ENCODE peak calls at places on chromosomes 1 and 21, in six cellular contexts. L is uterus; C is stimulated activated CD8-positive, alpha-beta memory T cell treated with anti-CD3 and anti-CD28 coated beads, Interleukin-15, amount 100 ng/mL, for 48 hours; B is stimulated activated CD4-positive, alpha-beta T cell treated with anti-CD3 and anti-CD28 coated beads, Interleukin-4, amount 100 ng/mL, for 48 hours; A is effector CD4-positive, alpha-beta T cell; Z is fibroblast of lung. I is an unnamed sample.

GRCh38 chr1:46448109-46448911 is 41.3 kb upstream of the DMBX1 start:
- DNase-seq in L (no peak), C (no peak), B (no peak), A (no peak), Z (peak), I (no peak)

GRCh38 chr1:83918688-83919285 is 80.1 kb downstream of the TTLL7 start:
- DNase-seq in L (no peak), C (no peak), B (no peak), A (no peak), Z (no peak), I (no peak)

GRCh38 chr1:62140666-62141065 is 54.0 kb upstream of the L1TD1 start:
- DNase-seq in L (no peak), C (no peak), B (no peak), A (no peak), Z (no peak), I (no peak)

GRCh38 chr1:113095790-113096455 is 22.9 kb downstream of the LRIG2 start:
- DNase-seq in L (no peak), C (no peak), B (no peak), A (no peak), Z (no peak), I (no peak)

GRCh38 chr21:36563301-36563926 is 83.5 kb upstream of the CLDN14 start:
- DNase-seq in L (no peak), C (no peak), B (no peak), A (no peak), Z (no peak), I (no peak)

GRCh38 chr1:10631121-10631810 is 156.5 kb downstream of the PEX14 start:
- DNase-seq in L (peak), C (no peak), B (no peak), A (no peak), Z (no peak), I (no peak)

GRCh38 chr1:40628903-40629292 is 36.6 kb downstream of the RIMS3 start:
- DNase-seq in L (no peak), C (no peak), B (no peak), A (no peak), Z (no peak), I (no peak)

GRCh38 chr1:15764269-15764764 is 5.7 kb downstream of the FBLIM1 start:
- DNase-seq in L (no peak), C (no peak), B (no peak), A (no peak), Z (no peak), I (no peak)

GRCh38 chr1:27643626-27644368 is 8.8 kb upstream of the FGR start:
- DNase-seq in L (no peak), C (peak), B (peak), A (peak), Z (peak), I (peak)

GRCh38 chr1:64699327-64699726 is 45.5 kb upstream of the RAVER2 start:
- DNase-seq in L (no peak), C (no peak), B (no peak), A (no peak), Z (no peak), I (no peak)

I was measured in myocyte.